ENCODE peak calls at places on chromosomes 11 and 22, in four cellular contexts. Y, H, W and C are unnamed samples.

GRCh38 chr11:118834428-118835028 is 43.6 kb upstream of the DDX6 start:
- DNase-seq in H (no peak), Y (no peak), W (no peak), C (no peak)

GRCh38 chr22:20532256-20532993 is 25.0 kb downstream of the MED15 start:
- DNase-seq in H (no peak), Y (no peak), W (no peak), C (no peak)

GRCh38 chr11:101612481-101612880 is 28.7 kb upstream of the TRPC6 start:
- DNase-seq in W (no peak), Y (no peak), H (no peak), C (no peak)

GRCh38 chr22:21690401-21690801 is 24.6 kb downstream of the PPIL2 start:
- DNase-seq in H (peak), W (no peak), Y (no peak), C (no peak)

GRCh38 chr11:86948733-86949132 is 6.5 kb downstream of the FZD4 start:
- DNase-seq in W (no peak), Y (no peak), H (no peak), C (no peak)

GRCh38 chr11:10414659-10415058 is 40.4 kb upstream of the AMPD3 start:
- DNase-seq in H (peak), W (peak), Y (peak), C (peak)

GRCh38 chr11:111069076-111069475 is 176.4 kb upstream of the POU2AF2 start:
- DNase-seq in Y (no peak), H (no peak), W (no peak), C (no peak)

GRCh38 chr22:36948273-36949055 is 35.0 kb downstream of the CSF2RB start:
- DNase-seq in H (no peak), W (no peak), Y (no peak), C (no peak)

GRCh38 chr11:26286472-26287066 is 45.4 kb upstream of the ANO3 start:
- DNase-seq in Y (no peak), H (peak), W (no peak), C (no peak)

GRCh38 chr11:83159901-83160865 is 3.3 kb downstream of the PCF11 start:
- DNase-seq in H (peak), Y (no peak), W (no peak), C (peak)

GRCh38 chr11:91664521-91664920 is 560.1 kb upstream of the FAT3 start:
- DNase-seq in Y (no peak), W (no peak), H (no peak), C (no peak)

GRCh38 chr11:134517621-134518293 is 105.7 kb upstream of the B3GAT1 start:
- DNase-seq in H (no peak), Y (no peak), W (no peak), C (peak)

GRCh38 chr11:70128435-70128906 is 50.4 kb downstream of the ANO1 start:
- DNase-seq in H (peak), Y (no peak), W (no peak), C (no peak)

GRCh38 chr11:70076461-70076931 is 1.6 kb upstream of the ANO1 start:
- DNase-seq in Y (no peak), H (no peak), W (no peak), C (no peak)

GRCh38 chr22:43862074-43862881 is at the start of gene SULT4A1:
- DNase-seq in W (no peak), H (peak), Y (no peak), C (no peak)

GRCh38 chr11:67632982-67633755 is 3.4 kb upstream of the NUDT8 start:
- DNase-seq in Y (no peak), W (no peak), H (no peak), C (no peak)

GRCh38 chr11:112400615-112401014 is 140.0 kb upstream of the PLET1 start:
- DNase-seq in H (no peak), W (no peak), Y (no peak), C (no peak)

GRCh38 chr11:54832676-54833075 is 126.0 kb downstream of the OR4A5 start:
- DNase-seq in Y (no peak), W (no peak), H (no peak), C (no peak)

GRCh38 chr11:15938362-15938725 is 418.0 kb downstream of the SOX6 start:
- DNase-seq in W (no peak), Y (no peak), H (no peak), C (no peak)

GRCh38 chr11:118527109-118527508 is at the start of gene TTC36:
- DNase-seq in W (no peak), Y (no peak), H (no peak), C (no peak)

GRCh38 chr11:95495722-95496121 is 264.7 kb upstream of the SESN3 start:
- DNase-seq in Y (no peak), H (no peak), W (no peak), C (no peak)

GRCh38 chr11:95501761-95502266 is 270.8 kb upstream of the SESN3 start:
- DNase-seq in Y (no peak), H (no peak), W (no peak), C (no peak)

GRCh38 chr11:95499516-95500135 is 268.6 kb upstream of the SESN3 start:
- DNase-seq in W (no peak), Y (no peak), H (no peak), C (no peak)

GRCh38 chr11:95500466-95500865 is 269.5 kb upstream of the SESN3 start:
- DNase-seq in Y (no peak), W (no peak), H (no peak), C (no peak)

DNA sequence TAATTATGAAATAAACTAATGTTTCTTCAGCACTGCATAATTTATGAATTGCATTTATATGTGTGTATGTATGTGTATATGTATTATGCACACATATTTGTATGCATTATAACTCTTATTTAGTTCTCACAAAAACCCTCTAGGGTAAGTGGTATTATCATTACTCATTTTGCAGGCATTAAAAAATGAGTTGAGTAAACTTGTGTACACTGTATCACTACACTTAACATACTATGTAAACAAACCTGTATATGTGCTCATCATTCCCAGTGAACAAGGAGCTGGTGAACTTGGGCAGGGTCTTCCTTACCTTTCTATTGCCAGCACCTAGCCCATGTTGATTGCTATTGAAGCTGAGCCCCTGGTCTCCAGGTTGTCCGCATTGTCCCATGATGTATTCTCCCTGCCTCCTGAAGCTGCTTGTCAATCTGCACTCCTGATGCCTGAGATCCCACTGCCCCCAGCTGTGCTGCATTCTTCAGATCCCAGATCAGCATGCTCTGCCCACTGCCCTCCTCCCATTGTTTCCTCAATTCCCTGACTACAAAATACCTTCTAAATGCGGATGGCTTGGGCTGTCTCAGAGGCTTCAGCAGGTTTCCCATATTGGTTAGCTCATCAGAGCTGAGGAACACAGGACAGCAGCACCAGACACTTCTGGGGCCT is 267.9 kb upstream of the SESN3 start:
- DNase-seq in W (no peak), Y (no peak), H (no peak), C (no peak)
- H3K27ac ChIP-seq in W (no peak), Y (no peak), H (no peak), C (no peak)

GRCh38 chr11:60854140-60854846 is 1.5 kb downstream of the PTGDR2 start:
- DNase-seq in Y (no peak), H (no peak), W (no peak), C (no peak)
- H3K4me3 ChIP-seq in Y (no peak), H (no peak), W (peak), C (peak)

GRCh38 chr11:14094481-14095037 is 132.0 kb downstream of the SPON1 start:
- DNase-seq in W (no peak), Y (no peak), H (no peak), C (no peak)

GRCh38 chr11:14093065-14093464 is 130.5 kb downstream of the SPON1 start:
- DNase-seq in H (no peak), Y (no peak), W (no peak), C (no peak)

DNA sequence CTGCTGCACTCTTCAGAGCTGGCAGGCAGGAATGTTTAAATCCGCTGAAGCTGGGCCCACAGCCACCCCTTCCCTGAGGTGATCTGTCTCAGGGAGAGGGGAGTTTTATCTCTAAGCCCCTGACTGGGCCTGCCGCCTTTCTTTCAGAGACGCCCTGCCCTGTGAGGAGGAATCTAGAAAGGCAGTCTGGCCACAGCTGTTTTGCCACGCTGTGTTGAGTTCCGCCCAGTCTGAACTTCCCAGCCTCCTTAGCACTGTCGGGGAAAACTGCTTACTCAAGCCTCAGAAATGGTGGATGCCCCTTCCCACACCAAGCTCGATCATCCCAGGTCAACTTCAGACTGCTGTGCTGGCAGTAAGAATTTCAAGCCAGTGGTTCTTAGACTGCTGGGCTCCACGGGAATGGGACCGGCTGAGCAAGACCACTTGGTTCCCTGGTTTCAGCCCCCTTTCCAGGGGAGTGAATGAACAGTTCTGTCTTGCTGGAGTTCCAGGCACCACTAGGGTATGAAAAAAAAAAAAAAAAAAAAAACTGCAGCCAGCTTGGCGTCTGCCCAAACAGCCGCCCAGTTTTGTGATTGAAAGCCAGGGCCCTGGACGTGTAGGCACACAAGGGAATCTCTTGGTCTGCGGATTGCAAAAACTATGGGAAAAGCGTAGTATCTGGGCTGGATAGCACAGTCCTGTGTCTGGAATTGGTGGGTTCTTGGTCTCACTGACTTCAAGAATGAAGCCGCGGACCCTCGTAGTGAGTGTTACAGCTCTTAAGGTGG is 127.4 kb downstream of the SPON1 start:
- DNase-seq in Y (no peak), W (no peak), H (no peak), C (no peak)
- H3K27ac ChIP-seq in Y (no peak), W (no peak), H (no peak), C (no peak)

GRCh38 chr11:66072518-66072917 is 2.4 kb downstream of the PACS1 start:
- DNase-seq in Y (no peak), H (no peak), W (no peak), C (no peak)
- H3K4me3 ChIP-seq in Y (no peak), H (no peak), W (no peak), C (no peak)

DNA sequence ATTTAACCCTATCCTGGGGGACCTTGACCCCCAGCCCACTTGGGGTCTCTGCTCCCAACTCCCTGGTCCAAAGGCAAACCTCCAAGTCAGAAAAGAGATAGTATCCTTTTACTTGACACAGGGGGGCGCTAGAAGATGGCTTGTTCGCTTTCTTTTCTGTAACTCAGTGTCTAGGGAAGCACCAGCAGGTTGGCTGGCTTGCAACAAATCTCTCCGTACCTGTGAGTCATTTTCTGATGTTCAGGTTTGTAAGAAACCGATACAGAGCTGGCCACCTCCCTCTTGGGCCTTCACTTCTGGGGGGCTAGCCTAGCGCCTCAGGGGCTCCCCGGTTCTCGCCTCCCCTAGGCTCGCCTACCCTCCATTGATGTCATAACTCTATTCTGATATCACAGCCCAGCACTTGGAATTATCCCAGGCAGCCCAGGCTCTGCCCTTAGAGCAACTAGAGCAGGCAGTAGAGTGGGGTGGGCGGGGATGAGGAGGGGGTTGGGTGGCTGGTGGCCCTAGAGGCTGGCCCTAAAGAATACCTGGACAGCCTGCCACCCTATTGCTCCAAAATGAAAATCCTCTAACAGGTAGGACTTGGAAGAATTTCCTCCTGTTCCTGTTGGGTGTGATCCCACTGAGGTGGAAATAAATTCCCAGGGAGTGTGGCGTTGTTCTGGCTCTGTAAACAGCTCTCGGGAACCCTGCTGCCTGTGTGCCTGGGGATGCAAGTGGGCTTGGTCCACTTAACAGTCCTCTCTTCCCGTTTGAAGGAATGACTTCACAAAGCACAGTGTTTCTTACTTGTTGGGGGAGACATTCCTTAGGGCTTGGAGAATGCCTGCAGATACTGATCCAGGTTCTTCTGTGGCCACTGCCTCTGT is 69.4 kb downstream of the OSBP2 start:
- DNase-seq in W (peak), Y (peak), H (peak), C (peak)
- H3K27ac ChIP-seq in W (no peak), Y (no peak), H (no peak), C (no peak)

GRCh38 chr11:73596547-73596946 is 1.4 kb downstream of the FAM168A start:
- DNase-seq in Y (no peak), W (no peak), H (no peak), C (no peak)
- H3K4me3 ChIP-seq in Y (no peak), W (peak), H (no peak), C (no peak)

GRCh38 chr11:62472063-62472884 is 53.4 kb downstream of the SCGB1A1 start:
- DNase-seq in W (no peak), Y (peak), H (no peak), C (peak)
- H3K27ac ChIP-seq in W (no peak), Y (no peak), H (no peak), C (peak)

DNA sequence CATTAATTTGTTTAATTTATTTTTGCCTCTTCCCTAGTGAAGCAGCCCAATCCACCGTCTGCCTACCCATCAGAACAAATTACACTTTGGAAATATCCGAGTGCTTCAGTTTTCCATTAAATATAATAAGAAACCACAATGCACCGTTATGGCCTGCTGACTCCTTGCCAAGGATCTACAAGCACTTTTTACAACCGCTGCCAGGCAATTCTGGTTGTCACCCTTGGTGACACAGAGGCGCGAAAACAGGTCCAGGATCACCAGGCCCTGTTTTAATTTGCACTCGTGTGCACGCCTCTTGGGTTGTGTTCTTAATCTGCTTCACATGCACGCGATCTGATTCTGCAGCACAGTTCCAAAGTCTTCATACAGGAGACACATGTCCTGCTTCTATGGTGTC is 43.9 kb downstream of the KIRREL3 start:
- DNase-seq in Y (no peak), W (no peak), H (no peak), C (peak)
- H3K4me3 ChIP-seq in Y (no peak), W (no peak), H (no peak), C (no peak)